ENCODE peak calls at places on chromosome 1, in six cellular contexts. F is Caki2; J is fibroblast of villous mesenchyme; N is iris pigment epithelial cell; L is activated CD4-positive, CD25-positive, alpha-beta regulatory T cell treated with anti-CD3 and anti-CD28 coated beads, Interleukin-2, amount 50 U/mL, for 72 hours; Q is AG08395. D is an unnamed sample.

GRCh38 chr1:180956028-180956640 is 43.4 kb downstream of the KIAA1614 start:
- DNase-seq in F (no peak), J (no peak), N (no peak), L (no peak), Q (no peak), D (no peak)

GRCh38 chr1:179059185-179059483 is 22.7 kb upstream of the TOR3A start:
- DNase-seq in F (no peak), J (no peak), N (no peak), L (no peak), Q (no peak), D (no peak)

GRCh38 chr1:225517697-225518096 is 89.9 kb upstream of the LBR start:
- DNase-seq in F (peak), J (no peak), N (no peak), L (no peak), Q (no peak), D (no peak)

GRCh38 chr1:3501856-3502665 is 47.6 kb downstream of the ARHGEF16 start:
- DNase-seq in F (peak), J (peak), N (peak), L (no peak), Q (peak), D (no peak)

GRCh38 chr1:220235462-220235861 is 36.8 kb downstream of the RAB3GAP2 start:
- DNase-seq in F (no peak), J (no peak), N (no peak), L (no peak), Q (no peak), D (no peak)

GRCh38 chr1:203340112-203340804 is 10.7 kb downstream of the FMOD start:
- DNase-seq in F (peak), J (peak), N (peak), L (peak), Q (peak), D (peak)

GRCh38 chr1:21335750-21336168 is 45.5 kb upstream of the ECE1 start:
- DNase-seq in F (peak), J (no peak), N (no peak), L (no peak), Q (no peak), D (no peak)

GRCh38 chr1:26721669-26722355 is 26.0 kb downstream of the ARID1A start:
- DNase-seq in F (no peak), J (no peak), N (no peak), L (no peak), Q (no peak), D (no peak)

GRCh38 chr1:22044690-22045420 is 7.7 kb upstream of the CDC42 start:
- DNase-seq in F (no peak), J (peak), N (peak), L (no peak), Q (peak), D (peak)